ENCODE peak calls at places on chromosomes 3 and 15, in seven cellular contexts. D, H, T, F, P, R and Z are unnamed samples.

GRCh38 chr15:60555291-60555690 is 76.3 kb upstream of the ICE2 start:
- DNase-seq in P (no peak), F (no peak), T (no peak), R (no peak), D (no peak), H (no peak), Z (no peak)

GRCh38 chr15:65827065-65827464 is 35.0 kb upstream of the DENND4A start:
- DNase-seq in T (no peak), D (no peak), H (no peak), F (no peak), R (no peak), P (no peak), Z (no peak)

GRCh38 chr3:44555753-44556152 is 760 bp downstream of the ZKSCAN7 start:
- DNase-seq in D (no peak), R (peak), T (no peak), F (no peak), H (no peak), P (peak), Z (no peak)

GRCh38 chr3:17278006-17278405 is 393.3 kb downstream of the PLCL2 start:
- DNase-seq in D (no peak), P (no peak), F (no peak), H (no peak), T (no peak), R (no peak), Z (no peak)

GRCh38 chr3:151402349-151402748 is 17.8 kb upstream of the P2RY12 start:
- DNase-seq in R (no peak), F (no peak), H (no peak), D (no peak), T (no peak), P (no peak), Z (no peak)

GRCh38 chr3:196406806-196407470 is 25.3 kb downstream of the UBXN7 start:
- DNase-seq in P (peak), F (peak), R (peak), H (no peak), D (no peak), T (peak), Z (no peak)

GRCh38 chr15:101258238-101259144 is 6.6 kb upstream of the CHSY1 start:
- DNase-seq in P (peak), D (peak), F (peak), R (peak), H (peak), T (peak), Z (peak)

GRCh38 chr3:22933051-22933450 is 270.1 kb upstream of the UBE2E2 start:
- DNase-seq in T (no peak), P (no peak), F (no peak), D (no peak), H (no peak), R (no peak), Z (no peak)

GRCh38 chr3:161395613-161396012 is 24.3 kb upstream of the SPTSSB start:
- DNase-seq in P (no peak), F (no peak), T (no peak), D (no peak), R (no peak), H (no peak), Z (no peak)

GRCh38 chr3:184582583-184582982 is 21.0 kb downstream of the EPHB3 start:
- DNase-seq in H (peak), R (no peak), T (no peak), P (peak), F (no peak), D (no peak), Z (no peak)

GRCh38 chr3:33058780-33059179 is 38.2 kb downstream of the GLB1 start:
- DNase-seq in R (no peak), D (no peak), H (no peak), P (no peak), T (no peak), F (no peak), Z (no peak)

GRCh38 chr3:150242220-150242938 is 165.7 kb upstream of the TSC22D2 start:
- DNase-seq in R (peak), D (no peak), F (no peak), P (peak), H (no peak), T (no peak), Z (no peak)

GRCh38 chr3:53884623-53885022 is 2.7 kb upstream of the ACTR8 start:
- DNase-seq in H (no peak), T (no peak), R (no peak), P (no peak), F (no peak), D (no peak), Z (no peak)

GRCh38 chr3:48927928-48928327 is 9.3 kb downstream of the ARIH2 start:
- DNase-seq in P (no peak), R (no peak), D (no peak), T (no peak), F (no peak), H (no peak), Z (peak)

GRCh38 chr3:170154569-170155143 is 26.9 kb downstream of the PHC3 start:
- DNase-seq in T (no peak), H (no peak), R (no peak), D (no peak), P (no peak), F (no peak), Z (peak)

GRCh38 chr3:44509985-44510360 is 32.5 kb upstream of the ZNF445 start:
- DNase-seq in D (no peak), T (no peak), P (no peak), H (no peak), F (peak), R (peak), Z (peak)

GRCh38 chr3:8464668-8465067 is 37.0 kb upstream of the LMCD1 start:
- DNase-seq in R (peak), D (no peak), H (peak), F (no peak), P (no peak), T (no peak), Z (no peak)

GRCh38 chr3:161273589-161274218 is 52.6 kb downstream of the NMD3 start:
- DNase-seq in H (no peak), F (peak), D (no peak), R (peak), T (no peak), P (peak), Z (peak)

GRCh38 chr3:169493512-169494141 is 169.9 kb downstream of the MECOM start:
- DNase-seq in F (no peak), T (no peak), H (no peak), P (no peak), D (no peak), R (no peak), Z (no peak)

GRCh38 chr3:38168151-38168987 is 3.0 kb downstream of the OXSR1 start:
- DNase-seq in P (peak), H (no peak), T (no peak), D (no peak), F (no peak), R (peak), Z (no peak)

GRCh38 chr15:55394694-55395093 is 13.5 kb downstream of the CCPG1 start:
- DNase-seq in H (no peak), D (no peak), T (no peak), F (no peak), P (no peak), R (no peak), Z (peak)

GRCh38 chr15:60592386-60593339 is 113.7 kb upstream of the ICE2 start:
- DNase-seq in D (peak), H (peak), P (peak), R (peak), F (peak), T (peak), Z (no peak)

GRCh38 chr3:123655400-123655799 is 70.5 kb upstream of the HACD2 start:
- DNase-seq in P (peak), F (no peak), T (no peak), R (peak), D (no peak), H (no peak), Z (peak)

GRCh38 chr15:101277943-101278564 is 769 bp upstream of the SELENOS start:
- DNase-seq in P (no peak), T (no peak), F (peak), H (no peak), D (no peak), R (no peak), Z (no peak)

GRCh38 chr3:150142936-150143335 is 172.2 kb upstream of the PFN2 start:
- DNase-seq in F (no peak), P (no peak), T (no peak), D (no peak), R (no peak), H (no peak), Z (no peak)

GRCh38 chr3:140223631-140224030 is 288.6 kb downstream of the CLSTN2 start:
- DNase-seq in R (peak), D (no peak), P (no peak), H (no peak), T (no peak), F (no peak), Z (no peak)

GRCh38 chr3:183782576-183782975 is 42.8 kb downstream of the MAP6D1 start:
- DNase-seq in P (no peak), R (no peak), D (no peak), T (no peak), F (no peak), H (no peak), Z (no peak)

GRCh38 chr3:134326760-134327593 is 47.3 kb downstream of the AMOTL2 start:
- DNase-seq in R (peak), T (peak), P (peak), H (no peak), F (peak), D (peak), Z (no peak)

GRCh38 chr15:73992594-73992898 is 451 bp upstream of the STOML1 start:
- DNase-seq in P (no peak), F (no peak), R (no peak), T (no peak), D (no peak), H (no peak), Z (no peak)

GRCh38 chr3:10988991-10989484 is 3.5 kb upstream of the SLC6A1 start:
- DNase-seq in F (no peak), P (no peak), R (no peak), D (no peak), H (no peak), T (no peak), Z (no peak)

GRCh38 chr3:52092891-52093290 is 36.5 kb upstream of the DUSP7 start:
- DNase-seq in R (no peak), T (no peak), F (no peak), P (no peak), H (no peak), D (no peak), Z (no peak)